ENCODE peak calls at places on chromosomes 2 and 18, in six cellular contexts. N is lung; O is A549; G is OCI-LY7; P is effector memory CD4-positive, alpha-beta T cell; B is stomach. H is an unnamed sample.

GRCh38 chr2:174338155-174338495 is 3.4 kb downstream of the SP9 start:
- DNase-seq in N (no peak), O (no peak), G (no peak), P (no peak), B (no peak), H (no peak)

GRCh38 chr2:88350641-88351601 is 101.6 kb downstream of the FOXI3 start:
- DNase-seq in N (peak; percentile 66), O (peak; percentile 52), G (peak; percentile 15), P (peak; percentile 23), B (peak; percentile 63), H (peak; percentile 29)

GRCh38 chr2:235723811-235724465 is 230.1 kb downstream of the AGAP1 start:
- DNase-seq in N (no peak), O (no peak), G (no peak), P (no peak), B (no peak), H (no peak)

GRCh38 chr2:1990151-1990589 is 245.9 kb upstream of the PXDN start:
- DNase-seq in N (no peak), O (no peak), G (no peak), P (no peak), B (no peak), H (no peak)

GRCh38 chr2:10414000-10414451 is 34.1 kb downstream of the ODC1 start:
- DNase-seq in N (peak; percentile 46), O (no peak), G (no peak), P (no peak), B (peak; percentile 82), H (no peak)

GRCh38 chr2:95323347-95324155 is 26.4 kb downstream of the KCNIP3 start:
- DNase-seq in N (no peak), O (peak; percentile 32), G (peak; percentile 15), P (no peak), B (peak; percentile 38), H (no peak)

GRCh38 chr2:150122871-150123588 is 364.4 kb downstream of the RND3 start:
- DNase-seq in N (no peak), O (no peak), G (no peak), P (no peak), B (no peak), H (no peak)

GRCh38 chr2:168220971-168221819 is 26.2 kb downstream of the STK39 start:
- DNase-seq in N (no peak), O (no peak), G (no peak), P (no peak), B (no peak), H (no peak)

GRCh38 chr18:7116001-7116831 is 1.4 kb downstream of the LAMA1 start:
- DNase-seq in N (no peak), O (no peak), G (no peak), P (no peak), B (no peak), H (no peak)

GRCh38 chr2:158718196-158718585 is 76.9 kb upstream of the DAPL1 start:
- DNase-seq in N (no peak), O (no peak), G (no peak), P (no peak), B (no peak), H (no peak)

GRCh38 chr2:101843048-101843447 is 145.5 kb downstream of the MAP4K4 start:
- DNase-seq in N (no peak), O (no peak), G (no peak), P (no peak), B (no peak), H (no peak)

GRCh38 chr2:241798631-241799521 is 10.1 kb upstream of the NEU4 start:
- DNase-seq in N (no peak), O (no peak), G (no peak), P (no peak), B (no peak), H (no peak)

GRCh38 chr2:84969511-84970265 is 1.3 kb upstream of the KCMF1 start:
- DNase-seq in N (no peak), O (no peak), G (peak; percentile 63), P (peak; percentile 28), B (no peak), H (peak; percentile 44)
- H3K27ac ChIP-seq in N (peak overlapping the region; percentile 97), O (peak overlapping the region; percentile 97), G (peak overlapping the region; percentile 85), P (peak overlapping the region; percentile 87), B (peak overlapping the region; percentile 92), H (peak overlapping the region; percentile 88)

GRCh38 chr2:160584972-160585494 is 91.4 kb upstream of the RBMS1 start:
- DNase-seq in N (no peak), O (no peak), G (no peak), P (no peak), B (no peak), H (no peak)

GRCh38 chr2:160582481-160583161 is 89.0 kb upstream of the RBMS1 start:
- DNase-seq in N (no peak), O (no peak), G (no peak), P (no peak), B (no peak), H (no peak)

GRCh38 chr2:160583162-160583522 is 89.5 kb upstream of the RBMS1 start:
- DNase-seq in N (no peak), O (no peak), G (no peak), P (no peak), B (no peak), H (no peak)

GRCh38 chr2:160581448-160581847 is 87.8 kb upstream of the RBMS1 start:
- DNase-seq in N (no peak), O (no peak), G (no peak), P (no peak), B (no peak), H (no peak)

GRCh38 chr2:160583823-160584537 is 90.4 kb upstream of the RBMS1 start:
- DNase-seq in N (no peak), O (no peak), G (no peak), P (no peak), B (no peak), H (no peak)
- H3K4me1 ChIP-seq in N (peaks cover 8% of the 10 kb centered on the region), O (peaks cover 37% of the 10 kb centered on the region), G (no peaks in the 10 kb centered on the region), P (no peaks in the 10 kb centered on the region), B (peaks cover 25% of the 10 kb centered on the region), H (no peaks in the 10 kb centered on the region)

DNA sequence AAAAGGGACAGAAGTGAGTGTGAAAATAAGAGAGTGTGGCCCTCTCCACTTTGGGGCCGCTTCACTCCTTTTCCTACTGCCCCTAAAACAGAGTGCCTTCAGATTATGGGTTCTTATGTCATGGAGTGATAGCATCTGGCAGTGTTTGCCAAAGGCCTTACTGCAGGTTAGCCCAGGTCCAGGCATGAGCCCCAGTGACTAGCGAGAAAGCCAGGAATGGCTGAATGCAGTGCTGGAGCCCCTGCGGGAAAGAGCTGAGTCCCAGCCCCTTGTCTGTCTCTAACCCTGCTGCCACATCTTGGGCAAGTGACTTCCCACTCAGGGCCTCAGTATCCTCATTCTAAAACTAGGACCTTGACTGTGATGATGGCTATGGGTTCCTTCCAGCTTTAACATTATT is 6.0 kb downstream of the IGFBP5 start:
- DNase-seq in N (no peak), O (no peak), G (no peak), P (no peak), B (no peak), H (no peak)
- H3K27ac ChIP-seq in N (peak overlapping the region; percentile 57), O (no peak overlapping the region), G (no peak overlapping the region), P (no peak overlapping the region), B (peak overlapping the region; percentile 83), H (no peak overlapping the region)

DNA sequence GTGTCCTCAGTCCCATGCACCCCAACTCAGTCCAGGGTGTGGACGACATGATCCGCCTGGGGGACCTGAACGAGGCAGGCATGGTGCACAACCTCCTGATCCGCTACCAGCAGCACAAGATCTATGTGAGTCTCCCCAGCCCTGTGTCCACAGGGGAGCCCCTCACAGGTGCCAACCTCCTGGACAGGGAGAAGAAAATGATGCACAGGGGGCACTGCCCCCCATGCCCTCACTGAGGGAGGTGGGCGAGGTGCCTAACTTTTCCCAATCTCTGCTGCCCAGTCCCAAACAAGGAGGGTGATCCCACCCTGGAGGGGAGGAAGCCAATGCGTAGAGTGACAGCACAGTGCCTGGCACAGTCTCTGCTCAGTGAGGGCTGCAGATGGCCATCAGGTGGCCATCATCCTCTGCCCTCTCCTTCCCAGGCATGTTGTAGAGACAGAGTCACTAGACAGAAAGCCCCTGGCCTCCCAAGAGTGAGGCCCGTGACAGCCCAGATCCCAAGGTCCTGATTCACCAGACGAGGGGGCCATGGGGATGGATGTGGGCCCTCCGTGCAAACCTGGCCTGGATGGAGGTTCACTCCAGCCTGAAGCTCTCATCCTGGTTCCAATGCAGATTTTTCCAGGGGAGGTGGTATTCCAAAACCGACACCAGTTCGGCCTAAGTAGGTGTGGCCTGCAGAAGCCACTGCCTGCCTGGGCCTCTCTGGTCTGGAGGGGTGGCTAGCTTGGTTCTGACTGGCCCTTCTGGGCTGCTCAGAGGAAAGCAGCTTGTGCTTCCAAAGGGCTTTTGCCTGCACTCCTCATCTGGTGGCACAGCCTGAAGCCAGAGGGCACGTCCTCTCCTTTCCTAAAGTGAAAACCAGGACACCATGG is 30.0 kb downstream of the MYO7B start:
- DNase-seq in N (no peak), O (no peak), G (no peak), P (no peak), B (no peak), H (no peak)
- H3K4me1 ChIP-seq in N (no peaks in the 10 kb centered on the region), O (peaks cover 18% of the 10 kb centered on the region), G (no peaks in the 10 kb centered on the region), P (no peaks in the 10 kb centered on the region), B (no peaks in the 10 kb centered on the region), H (no peaks in the 10 kb centered on the region)

DNA sequence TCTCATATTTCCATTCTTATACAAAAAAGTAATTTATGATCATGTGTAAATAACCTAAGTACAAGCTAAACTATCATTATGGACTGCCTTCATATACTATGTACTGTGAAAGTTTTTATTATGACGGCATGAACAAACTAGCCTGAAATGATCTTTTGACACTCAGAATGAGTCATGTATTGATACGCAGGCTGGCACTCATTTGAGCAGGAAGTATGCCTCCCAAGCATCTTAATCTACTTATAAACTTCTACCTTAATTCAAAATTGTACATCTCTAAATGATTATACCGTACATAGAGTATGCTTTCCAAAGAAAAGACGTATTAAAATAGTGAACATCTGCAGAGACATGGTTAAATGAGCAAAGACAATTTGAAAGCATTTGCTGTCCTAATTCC is 207.1 kb upstream of the SPOPL start:
- DNase-seq in N (no peak), O (no peak), G (no peak), P (no peak), B (no peak), H (no peak)
- H3K27ac ChIP-seq in N (no peak overlapping the region), O (no peak overlapping the region), G (no peak overlapping the region), P (no peak overlapping the region), B (no peak overlapping the region), H (no peak overlapping the region)

GRCh38 chr2:100793982-100794381 is 26.0 kb upstream of the NPAS2 start:
- DNase-seq in N (no peak), O (no peak), G (no peak), P (no peak), B (no peak), H (no peak)

GRCh38 chr2:100793220-100793619 is 26.7 kb upstream of the NPAS2 start:
- DNase-seq in N (no peak), O (no peak), G (no peak), P (no peak), B (no peak), H (no peak)

GRCh38 chr2:100789361-100789760 is 30.6 kb upstream of the NPAS2 start:
- DNase-seq in N (no peak), O (no peak), G (no peak), P (no peak), B (no peak), H (no peak)

GRCh38 chr2:100791294-100791935 is 28.5 kb upstream of the NPAS2 start:
- DNase-seq in N (no peak), O (no peak), G (no peak), P (no peak), B (no peak), H (no peak)

DNA sequence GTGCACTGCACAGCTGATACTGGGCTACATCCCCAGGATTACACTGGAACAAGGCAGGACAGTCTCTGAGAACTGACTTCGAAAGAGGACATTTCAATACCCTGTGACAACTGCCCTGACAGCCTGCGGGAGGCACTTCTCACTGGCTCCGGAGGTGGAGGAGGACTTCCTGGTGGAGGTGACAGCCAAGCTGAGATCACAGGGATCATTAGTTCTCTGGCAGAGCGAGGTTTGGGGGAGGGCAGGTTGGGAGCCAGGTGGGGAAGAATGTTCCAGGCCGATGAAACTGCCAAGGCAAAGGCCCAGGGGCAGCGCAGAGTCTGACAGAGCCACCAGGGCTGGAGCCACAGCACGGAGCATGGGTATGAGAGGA is 28.0 kb upstream of the NPAS2 start:
- DNase-seq in N (no peak), O (no peak), G (no peak), P (no peak), B (no peak), H (no peak)
- H3K4me1 ChIP-seq in N (peaks cover under 1% of the 10 kb centered on the region), O (peaks cover 4% of the 10 kb centered on the region), G (no peaks in the 10 kb centered on the region), P (no peaks in the 10 kb centered on the region), B (no peaks in the 10 kb centered on the region), H (no peaks in the 10 kb centered on the region)

H was measured in CD4-positive, CD25-positive, alpha-beta regulatory T cell.